ENCODE peak calls at places on chromosomes 3 and 15, in four cellular contexts. P, A, O and S are unnamed samples.

GRCh38 chr15:24862726-24863521 is 91.9 kb upstream of the SNRPN start:
- DNase-seq in P (no peak), A (no peak), O (no peak), S (no peak)

GRCh38 chr15:80789836-80790235 is 10.7 kb downstream of the CEMIP start:
- DNase-seq in P (no peak), A (no peak), O (no peak), S (no peak)

GRCh38 chr3:127688022-127688415 is 15.3 kb downstream of the ABTB1 start:
- DNase-seq in P (no peak), A (no peak), O (no peak), S (no peak)

GRCh38 chr3:14125193-14126016 is 553 bp downstream of the TMEM43 start:
- DNase-seq in P (peak), A (no peak), O (peak), S (peak)

GRCh38 chr3:195356151-195357086 is 85.5 kb upstream of the XXYLT1 start:
- DNase-seq in P (no peak), A (no peak), O (no peak), S (no peak)

GRCh38 chr3:54817628-54818027 is 110.2 kb downstream of the LRTM1 start:
- DNase-seq in P (no peak), A (no peak), O (no peak), S (no peak)

GRCh38 chr3:125010393-125010792 is 45.4 kb downstream of the HEG1 start:
- DNase-seq in P (no peak), A (no peak), O (no peak), S (no peak)

GRCh38 chr3:86162521-86162920 is 828.4 kb downstream of the VGLL3 start:
- DNase-seq in P (no peak), A (no peak), O (no peak), S (no peak)

GRCh38 chr3:116905805-116906204 is 196.2 kb downstream of the TUSC7 start:
- DNase-seq in P (no peak), A (no peak), O (peak), S (no peak)

GRCh38 chr3:10198761-10199688 is 34.3 kb downstream of the IRAK2 start:
- DNase-seq in P (no peak), A (no peak), O (peak), S (peak)

GRCh38 chr15:82231233-82231632 is 31.3 kb downstream of the EFL1 start:
- DNase-seq in P (no peak), A (no peak), O (no peak), S (no peak)

GRCh38 chr3:134029734-134030381 is at the start of gene SLCO2A1:
- DNase-seq in P (no peak), A (peak), O (no peak), S (no peak)